ENCODE peak calls at places on chromosome 2, in eight cellular contexts. One of them, this sample, is unnamed.

GRCh38 chr2:44767691-44768090 is 173.8 kb upstream of the SIX3 start:
- DNase-seq in foreskin fibroblast: no peak
- DNase-seq in cardiac muscle cell: no peak
- DNase-seq in astrocyte: no peak
- DNase-seq in caudate nucleus: no peak
- DNase-seq in amniotic stem cell: no peak
- DNase-seq in NCI-H774: no peak
- DNase-seq in memory B cell: no peak
- DNase-seq in this sample: no peak

GRCh38 chr2:190812506-190813294 is 67.9 kb upstream of the GLS start:
- DNase-seq in foreskin fibroblast: peak; percentile 40
- DNase-seq in cardiac muscle cell: no peak
- DNase-seq in astrocyte: peak; percentile 66
- DNase-seq in caudate nucleus: no peak
- DNase-seq in amniotic stem cell: no peak
- DNase-seq in NCI-H774: no peak
- DNase-seq in memory B cell: no peak
- DNase-seq in this sample: no peak

GRCh38 chr2:43032248-43032893 is 194.0 kb downstream of the ZFP36L2 start:
- DNase-seq in foreskin fibroblast: no peak
- DNase-seq in cardiac muscle cell: no peak
- DNase-seq in astrocyte: no peak
- DNase-seq in caudate nucleus: no peak
- DNase-seq in amniotic stem cell: no peak
- DNase-seq in NCI-H774: no peak
- DNase-seq in memory B cell: no peak
- DNase-seq in this sample: no peak

GRCh38 chr2:127569274-127570065 is 34.0 kb downstream of the MYO7B start:
- DNase-seq in foreskin fibroblast: peak; percentile 74
- DNase-seq in cardiac muscle cell: no peak
- DNase-seq in astrocyte: peak; percentile 76
- DNase-seq in caudate nucleus: no peak
- DNase-seq in amniotic stem cell: peak; percentile 13
- DNase-seq in NCI-H774: no peak
- DNase-seq in memory B cell: no peak
- DNase-seq in this sample: no peak

GRCh38 chr2:128270306-128271185 is 48.1 kb downstream of the HS6ST1 start:
- DNase-seq in foreskin fibroblast: no peak
- DNase-seq in cardiac muscle cell: no peak
- DNase-seq in astrocyte: no peak
- DNase-seq in caudate nucleus: no peak
- DNase-seq in amniotic stem cell: no peak
- DNase-seq in NCI-H774: no peak
- DNase-seq in memory B cell: no peak
- DNase-seq in this sample: no peak

GRCh38 chr2:205848601-205849000 is 166.3 kb downstream of the NRP2 start:
- DNase-seq in foreskin fibroblast: peak; percentile 22
- DNase-seq in cardiac muscle cell: no peak
- DNase-seq in astrocyte: peak; percentile 56
- DNase-seq in caudate nucleus: no peak
- DNase-seq in amniotic stem cell: no peak
- DNase-seq in NCI-H774: no peak
- DNase-seq in memory B cell: no peak
- DNase-seq in this sample: no peak

GRCh38 chr2:169038338-169038757 is 7.2 kb upstream of the ABCB11 start:
- DNase-seq in foreskin fibroblast: peak; percentile 0
- DNase-seq in cardiac muscle cell: no peak
- DNase-seq in astrocyte: peak; percentile 69
- DNase-seq in caudate nucleus: no peak
- DNase-seq in amniotic stem cell: no peak
- DNase-seq in NCI-H774: no peak
- DNase-seq in memory B cell: no peak
- DNase-seq in this sample: no peak

GRCh38 chr2:205366336-205367060 is 315.8 kb upstream of the NRP2 start:
- DNase-seq in foreskin fibroblast: no peak
- DNase-seq in cardiac muscle cell: peak; percentile 30
- DNase-seq in astrocyte: no peak
- DNase-seq in caudate nucleus: no peak
- DNase-seq in amniotic stem cell: no peak
- DNase-seq in NCI-H774: no peak
- DNase-seq in memory B cell: no peak
- DNase-seq in this sample: no peak

GRCh38 chr2:35548171-35548570 is 807.4 kb upstream of the CRIM1 start:
- DNase-seq in foreskin fibroblast: no peak
- DNase-seq in cardiac muscle cell: no peak
- DNase-seq in astrocyte: peak; percentile 79
- DNase-seq in caudate nucleus: no peak
- DNase-seq in amniotic stem cell: no peak
- DNase-seq in NCI-H774: no peak
- DNase-seq in memory B cell: no peak
- DNase-seq in this sample: no peak

GRCh38 chr2:239858179-239858578 is 167.0 kb downstream of the NDUFA10 start:
- DNase-seq in foreskin fibroblast: no peak
- DNase-seq in cardiac muscle cell: no peak
- DNase-seq in astrocyte: no peak
- DNase-seq in caudate nucleus: no peak
- DNase-seq in amniotic stem cell: no peak
- DNase-seq in NCI-H774: no peak
- DNase-seq in memory B cell: no peak
- DNase-seq in this sample: no peak

GRCh38 chr2:234430892-234431291 is 66.0 kb downstream of the ARL4C start:
- DNase-seq in foreskin fibroblast: no peak
- DNase-seq in cardiac muscle cell: no peak
- DNase-seq in astrocyte: no peak
- DNase-seq in caudate nucleus: no peak
- DNase-seq in amniotic stem cell: no peak
- DNase-seq in NCI-H774: no peak
- DNase-seq in memory B cell: no peak
- DNase-seq in this sample: no peak

GRCh38 chr2:240249423-240250149 is 109.1 kb upstream of the OTOS start:
- DNase-seq in foreskin fibroblast: no peak
- DNase-seq in cardiac muscle cell: no peak
- DNase-seq in astrocyte: no peak
- DNase-seq in caudate nucleus: peak; percentile 80
- DNase-seq in amniotic stem cell: no peak
- DNase-seq in NCI-H774: no peak
- DNase-seq in memory B cell: no peak
- DNase-seq in this sample: no peak

GRCh38 chr2:228646061-228646460 is 464.6 kb upstream of the SPHKAP start:
- DNase-seq in foreskin fibroblast: peak; percentile 61
- DNase-seq in cardiac muscle cell: no peak
- DNase-seq in astrocyte: peak; percentile 2
- DNase-seq in caudate nucleus: no peak
- DNase-seq in amniotic stem cell: no peak
- DNase-seq in NCI-H774: no peak
- DNase-seq in memory B cell: no peak
- DNase-seq in this sample: no peak

This sample was measured in naive B cell.